ENCODE peak calls at places on chromosomes 16 and 17, in nine cellular contexts. One of them, this sample, is unnamed.

GRCh38 chr16:54241525-54241924 is 45.1 kb downstream of the IRX3 start:
- DNase-seq in naive thymus-derived CD4-positive, alpha-beta T cell: no peak
- DNase-seq in occipital lobe: no peak
- DNase-seq in Caki2: no peak
- DNase-seq in stimulated activated CD4-positive, alpha-beta T cell treated with anti-CD3 and anti-CD28 coated beads, Interleukin-1b, Interleukin-23, amount 100 ng/mL, for 1 hour: no peak
- DNase-seq in activated T-cell treated with anti-CD3 and anti-CD28 coated beads, Interleukin-2, amount 50 U/mL, for 4 hours: no peak
- DNase-seq in substantia nigra: no peak
- DNase-seq in M059J: no peak
- DNase-seq in activated CD4-positive, CD25-positive, alpha-beta regulatory T cell treated with anti-CD3 and anti-CD28 coated beads, Interleukin-2, amount 50 U/mL, for 72 hours: no peak
- DNase-seq in this sample: no peak

GRCh38 chr17:48542114-48542955 is 2.6 kb downstream of the HOXB2 start:
- DNase-seq in M059J: peak
- DNase-seq in Caki2: no peak
- DNase-seq in activated T-cell treated with anti-CD3 and anti-CD28 coated beads, Interleukin-2, amount 50 U/mL, for 4 hours: peak
- DNase-seq in stimulated activated CD4-positive, alpha-beta T cell treated with anti-CD3 and anti-CD28 coated beads, Interleukin-1b, Interleukin-23, amount 100 ng/mL, for 1 hour: no peak
- DNase-seq in occipital lobe: no peak
- DNase-seq in activated CD4-positive, CD25-positive, alpha-beta regulatory T cell treated with anti-CD3 and anti-CD28 coated beads, Interleukin-2, amount 50 U/mL, for 72 hours: peak
- DNase-seq in substantia nigra: no peak
- DNase-seq in naive thymus-derived CD4-positive, alpha-beta T cell: no peak
- DNase-seq in this sample: no peak

GRCh38 chr17:81118308-81119221 is 46.7 kb upstream of the PVALEF start:
- DNase-seq in M059J: no peak
- DNase-seq in Caki2: no peak
- DNase-seq in naive thymus-derived CD4-positive, alpha-beta T cell: no peak
- DNase-seq in stimulated activated CD4-positive, alpha-beta T cell treated with anti-CD3 and anti-CD28 coated beads, Interleukin-1b, Interleukin-23, amount 100 ng/mL, for 1 hour: no peak
- DNase-seq in activated CD4-positive, CD25-positive, alpha-beta regulatory T cell treated with anti-CD3 and anti-CD28 coated beads, Interleukin-2, amount 50 U/mL, for 72 hours: no peak
- DNase-seq in occipital lobe: no peak
- DNase-seq in substantia nigra: no peak
- DNase-seq in activated T-cell treated with anti-CD3 and anti-CD28 coated beads, Interleukin-2, amount 50 U/mL, for 4 hours: no peak
- DNase-seq in this sample: no peak

GRCh38 chr17:49437696-49438438 is 23.2 kb upstream of the PHB1 start:
- DNase-seq in naive thymus-derived CD4-positive, alpha-beta T cell: no peak
- DNase-seq in activated T-cell treated with anti-CD3 and anti-CD28 coated beads, Interleukin-2, amount 50 U/mL, for 4 hours: no peak
- DNase-seq in stimulated activated CD4-positive, alpha-beta T cell treated with anti-CD3 and anti-CD28 coated beads, Interleukin-1b, Interleukin-23, amount 100 ng/mL, for 1 hour: no peak
- DNase-seq in Caki2: no peak
- DNase-seq in M059J: no peak
- DNase-seq in activated CD4-positive, CD25-positive, alpha-beta regulatory T cell treated with anti-CD3 and anti-CD28 coated beads, Interleukin-2, amount 50 U/mL, for 72 hours: peak
- DNase-seq in occipital lobe: no peak
- DNase-seq in substantia nigra: no peak
- DNase-seq in this sample: no peak

GRCh38 chr16:87032554-87032953 is 284.6 kb downstream of the C16orf95 start:
- DNase-seq in naive thymus-derived CD4-positive, alpha-beta T cell: no peak
- DNase-seq in substantia nigra: no peak
- DNase-seq in activated T-cell treated with anti-CD3 and anti-CD28 coated beads, Interleukin-2, amount 50 U/mL, for 4 hours: no peak
- DNase-seq in activated CD4-positive, CD25-positive, alpha-beta regulatory T cell treated with anti-CD3 and anti-CD28 coated beads, Interleukin-2, amount 50 U/mL, for 72 hours: no peak
- DNase-seq in M059J: no peak
- DNase-seq in stimulated activated CD4-positive, alpha-beta T cell treated with anti-CD3 and anti-CD28 coated beads, Interleukin-1b, Interleukin-23, amount 100 ng/mL, for 1 hour: no peak
- DNase-seq in occipital lobe: no peak
- DNase-seq in Caki2: no peak
- DNase-seq in this sample: no peak

GRCh38 chr17:512926-513325 is 160.3 kb upstream of the RPH3AL start:
- DNase-seq in stimulated activated CD4-positive, alpha-beta T cell treated with anti-CD3 and anti-CD28 coated beads, Interleukin-1b, Interleukin-23, amount 100 ng/mL, for 1 hour: no peak
- DNase-seq in activated CD4-positive, CD25-positive, alpha-beta regulatory T cell treated with anti-CD3 and anti-CD28 coated beads, Interleukin-2, amount 50 U/mL, for 72 hours: no peak
- DNase-seq in M059J: no peak
- DNase-seq in activated T-cell treated with anti-CD3 and anti-CD28 coated beads, Interleukin-2, amount 50 U/mL, for 4 hours: no peak
- DNase-seq in substantia nigra: no peak
- DNase-seq in Caki2: no peak
- DNase-seq in naive thymus-derived CD4-positive, alpha-beta T cell: no peak
- DNase-seq in occipital lobe: no peak
- DNase-seq in this sample: no peak

GRCh38 chr17:54974758-54975157 is 6.2 kb downstream of the STXBP4 start:
- DNase-seq in M059J: peak
- DNase-seq in activated CD4-positive, CD25-positive, alpha-beta regulatory T cell treated with anti-CD3 and anti-CD28 coated beads, Interleukin-2, amount 50 U/mL, for 72 hours: no peak
- DNase-seq in Caki2: no peak
- DNase-seq in activated T-cell treated with anti-CD3 and anti-CD28 coated beads, Interleukin-2, amount 50 U/mL, for 4 hours: no peak
- DNase-seq in stimulated activated CD4-positive, alpha-beta T cell treated with anti-CD3 and anti-CD28 coated beads, Interleukin-1b, Interleukin-23, amount 100 ng/mL, for 1 hour: no peak
- DNase-seq in substantia nigra: no peak
- DNase-seq in occipital lobe: no peak
- DNase-seq in naive thymus-derived CD4-positive, alpha-beta T cell: no peak
- DNase-seq in this sample: no peak

GRCh38 chr16:88763502-88764053 is 21.4 kb downstream of the PIEZO1 start:
- DNase-seq in M059J: peak
- DNase-seq in naive thymus-derived CD4-positive, alpha-beta T cell: no peak
- DNase-seq in activated T-cell treated with anti-CD3 and anti-CD28 coated beads, Interleukin-2, amount 50 U/mL, for 4 hours: no peak
- DNase-seq in stimulated activated CD4-positive, alpha-beta T cell treated with anti-CD3 and anti-CD28 coated beads, Interleukin-1b, Interleukin-23, amount 100 ng/mL, for 1 hour: no peak
- DNase-seq in substantia nigra: no peak
- DNase-seq in activated CD4-positive, CD25-positive, alpha-beta regulatory T cell treated with anti-CD3 and anti-CD28 coated beads, Interleukin-2, amount 50 U/mL, for 72 hours: no peak
- DNase-seq in occipital lobe: no peak
- DNase-seq in Caki2: peak
- DNase-seq in this sample: no peak

GRCh38 chr17:42050360-42051012 is at the start of gene C17orf113:
- DNase-seq in activated T-cell treated with anti-CD3 and anti-CD28 coated beads, Interleukin-2, amount 50 U/mL, for 4 hours: peak
- DNase-seq in stimulated activated CD4-positive, alpha-beta T cell treated with anti-CD3 and anti-CD28 coated beads, Interleukin-1b, Interleukin-23, amount 100 ng/mL, for 1 hour: no peak
- DNase-seq in activated CD4-positive, CD25-positive, alpha-beta regulatory T cell treated with anti-CD3 and anti-CD28 coated beads, Interleukin-2, amount 50 U/mL, for 72 hours: peak
- DNase-seq in M059J: peak
- DNase-seq in naive thymus-derived CD4-positive, alpha-beta T cell: peak
- DNase-seq in substantia nigra: no peak
- DNase-seq in occipital lobe: peak
- DNase-seq in Caki2: peak
- DNase-seq in this sample: peak

GRCh38 chr17:60073621-60074020 is 5.1 kb downstream of the HEATR6 start:
- DNase-seq in activated T-cell treated with anti-CD3 and anti-CD28 coated beads, Interleukin-2, amount 50 U/mL, for 4 hours: no peak
- DNase-seq in M059J: no peak
- DNase-seq in naive thymus-derived CD4-positive, alpha-beta T cell: no peak
- DNase-seq in occipital lobe: no peak
- DNase-seq in Caki2: no peak
- DNase-seq in stimulated activated CD4-positive, alpha-beta T cell treated with anti-CD3 and anti-CD28 coated beads, Interleukin-1b, Interleukin-23, amount 100 ng/mL, for 1 hour: no peak
- DNase-seq in activated CD4-positive, CD25-positive, alpha-beta regulatory T cell treated with anti-CD3 and anti-CD28 coated beads, Interleukin-2, amount 50 U/mL, for 72 hours: no peak
- DNase-seq in substantia nigra: no peak
- DNase-seq in this sample: no peak

GRCh38 chr17:76700627-76701470 is 9.9 kb downstream of the MXRA7 start:
- DNase-seq in Caki2: no peak
- DNase-seq in naive thymus-derived CD4-positive, alpha-beta T cell: no peak
- DNase-seq in substantia nigra: no peak
- DNase-seq in M059J: no peak
- DNase-seq in stimulated activated CD4-positive, alpha-beta T cell treated with anti-CD3 and anti-CD28 coated beads, Interleukin-1b, Interleukin-23, amount 100 ng/mL, for 1 hour: no peak
- DNase-seq in activated T-cell treated with anti-CD3 and anti-CD28 coated beads, Interleukin-2, amount 50 U/mL, for 4 hours: no peak
- DNase-seq in occipital lobe: no peak
- DNase-seq in activated CD4-positive, CD25-positive, alpha-beta regulatory T cell treated with anti-CD3 and anti-CD28 coated beads, Interleukin-2, amount 50 U/mL, for 72 hours: no peak
- DNase-seq in this sample: no peak

GRCh38 chr17:74759243-74759801 is 10.9 kb downstream of the NHERF1 start:
- DNase-seq in naive thymus-derived CD4-positive, alpha-beta T cell: peak
- DNase-seq in M059J: peak
- DNase-seq in activated CD4-positive, CD25-positive, alpha-beta regulatory T cell treated with anti-CD3 and anti-CD28 coated beads, Interleukin-2, amount 50 U/mL, for 72 hours: no peak
- DNase-seq in activated T-cell treated with anti-CD3 and anti-CD28 coated beads, Interleukin-2, amount 50 U/mL, for 4 hours: no peak
- DNase-seq in stimulated activated CD4-positive, alpha-beta T cell treated with anti-CD3 and anti-CD28 coated beads, Interleukin-1b, Interleukin-23, amount 100 ng/mL, for 1 hour: no peak
- DNase-seq in occipital lobe: no peak
- DNase-seq in Caki2: no peak
- DNase-seq in substantia nigra: no peak
- DNase-seq in this sample: no peak

GRCh38 chr17:72590382-72590781 is 469.6 kb downstream of the SOX9 start:
- DNase-seq in naive thymus-derived CD4-positive, alpha-beta T cell: no peak
- DNase-seq in substantia nigra: no peak
- DNase-seq in Caki2: peak
- DNase-seq in occipital lobe: no peak
- DNase-seq in activated CD4-positive, CD25-positive, alpha-beta regulatory T cell treated with anti-CD3 and anti-CD28 coated beads, Interleukin-2, amount 50 U/mL, for 72 hours: no peak
- DNase-seq in stimulated activated CD4-positive, alpha-beta T cell treated with anti-CD3 and anti-CD28 coated beads, Interleukin-1b, Interleukin-23, amount 100 ng/mL, for 1 hour: no peak
- DNase-seq in activated T-cell treated with anti-CD3 and anti-CD28 coated beads, Interleukin-2, amount 50 U/mL, for 4 hours: no peak
- DNase-seq in M059J: peak
- DNase-seq in this sample: peak

GRCh38 chr16:15587152-15587825 is 55.7 kb downstream of the MARF1 start:
- DNase-seq in activated CD4-positive, CD25-positive, alpha-beta regulatory T cell treated with anti-CD3 and anti-CD28 coated beads, Interleukin-2, amount 50 U/mL, for 72 hours: no peak
- DNase-seq in stimulated activated CD4-positive, alpha-beta T cell treated with anti-CD3 and anti-CD28 coated beads, Interleukin-1b, Interleukin-23, amount 100 ng/mL, for 1 hour: no peak
- DNase-seq in Caki2: no peak
- DNase-seq in occipital lobe: no peak
- DNase-seq in substantia nigra: no peak
- DNase-seq in naive thymus-derived CD4-positive, alpha-beta T cell: no peak
- DNase-seq in M059J: no peak
- DNase-seq in activated T-cell treated with anti-CD3 and anti-CD28 coated beads, Interleukin-2, amount 50 U/mL, for 4 hours: no peak
- DNase-seq in this sample: no peak

GRCh38 chr16:7372095-7372494 is 39.5 kb downstream of the RBFOX1 start:
- DNase-seq in M059J: no peak
- DNase-seq in substantia nigra: no peak
- DNase-seq in naive thymus-derived CD4-positive, alpha-beta T cell: no peak
- DNase-seq in activated T-cell treated with anti-CD3 and anti-CD28 coated beads, Interleukin-2, amount 50 U/mL, for 4 hours: no peak
- DNase-seq in occipital lobe: no peak
- DNase-seq in activated CD4-positive, CD25-positive, alpha-beta regulatory T cell treated with anti-CD3 and anti-CD28 coated beads, Interleukin-2, amount 50 U/mL, for 72 hours: no peak
- DNase-seq in stimulated activated CD4-positive, alpha-beta T cell treated with anti-CD3 and anti-CD28 coated beads, Interleukin-1b, Interleukin-23, amount 100 ng/mL, for 1 hour: no peak
- DNase-seq in Caki2: no peak
- DNase-seq in this sample: no peak